ENCODE peak calls at places on chromosomes 1 and 21, in eight cellular contexts. One of them, this sample, is unnamed.

GRCh38 chr1:85411567-85412312 is 53.2 kb downstream of the DDAH1 start:
- DNase-seq in head of caudate nucleus: no peak
- DNase-seq in Caki2: no peak
- DNase-seq in GM12864: no peak
- DNase-seq in astrocyte of the spinal cord: no peak
- DNase-seq in A172: no peak
- DNase-seq in PC-3: no peak
- DNase-seq in midbrain: no peak
- DNase-seq in this sample: no peak

GRCh38 chr1:246338546-246338945 is 168.5 kb downstream of the SMYD3 start:
- DNase-seq in midbrain: no peak
- DNase-seq in astrocyte of the spinal cord: no peak
- DNase-seq in A172: no peak
- DNase-seq in PC-3: no peak
- DNase-seq in GM12864: no peak
- DNase-seq in Caki2: no peak
- DNase-seq in head of caudate nucleus: no peak
- DNase-seq in this sample: no peak

GRCh38 chr1:43719063-43719462 is 11.7 kb downstream of the ST3GAL3 start:
- DNase-seq in PC-3: no peak
- DNase-seq in head of caudate nucleus: no peak
- DNase-seq in astrocyte of the spinal cord: no peak
- DNase-seq in midbrain: no peak
- DNase-seq in Caki2: no peak
- DNase-seq in GM12864: no peak
- DNase-seq in A172: no peak
- DNase-seq in this sample: no peak

GRCh38 chr21:45455321-45456013 is 50.5 kb downstream of the COL18A1 start:
- DNase-seq in midbrain: peak
- DNase-seq in PC-3: peak
- DNase-seq in GM12864: no peak
- DNase-seq in astrocyte of the spinal cord: peak
- DNase-seq in head of caudate nucleus: no peak
- DNase-seq in Caki2: peak
- DNase-seq in A172: peak
- DNase-seq in this sample: no peak

GRCh38 chr1:229669333-229669732 is 43.3 kb downstream of the URB2 start:
- DNase-seq in Caki2: no peak
- DNase-seq in PC-3: no peak
- DNase-seq in astrocyte of the spinal cord: peak
- DNase-seq in GM12864: no peak
- DNase-seq in midbrain: no peak
- DNase-seq in A172: no peak
- DNase-seq in head of caudate nucleus: no peak
- DNase-seq in this sample: no peak

GRCh38 chr1:175385316-175385715 is 192.7 kb upstream of the KIAA0040 start:
- DNase-seq in midbrain: no peak
- DNase-seq in astrocyte of the spinal cord: no peak
- DNase-seq in GM12864: no peak
- DNase-seq in PC-3: peak
- DNase-seq in Caki2: no peak
- DNase-seq in head of caudate nucleus: no peak
- DNase-seq in A172: no peak
- DNase-seq in this sample: no peak

GRCh38 chr1:115041654-115042053 is 12.0 kb downstream of the TSHB start:
- DNase-seq in A172: no peak
- DNase-seq in Caki2: peak
- DNase-seq in PC-3: peak
- DNase-seq in astrocyte of the spinal cord: peak
- DNase-seq in GM12864: no peak
- DNase-seq in head of caudate nucleus: no peak
- DNase-seq in midbrain: no peak
- DNase-seq in this sample: peak

GRCh38 chr1:22557341-22557950 is 5.8 kb upstream of the EPHA8 start:
- DNase-seq in astrocyte of the spinal cord: no peak
- DNase-seq in midbrain: no peak
- DNase-seq in Caki2: no peak
- DNase-seq in GM12864: no peak
- DNase-seq in head of caudate nucleus: no peak
- DNase-seq in A172: no peak
- DNase-seq in PC-3: no peak
- DNase-seq in this sample: no peak

GRCh38 chr1:100496896-100497295 is 41.0 kb upstream of the GPR88 start:
- DNase-seq in Caki2: no peak
- DNase-seq in PC-3: no peak
- DNase-seq in head of caudate nucleus: no peak
- DNase-seq in GM12864: no peak
- DNase-seq in midbrain: no peak
- DNase-seq in A172: no peak
- DNase-seq in astrocyte of the spinal cord: no peak
- DNase-seq in this sample: no peak

GRCh38 chr1:51564124-51564523 is 45.1 kb upstream of the EPS15 start:
- DNase-seq in A172: peak
- DNase-seq in PC-3: peak
- DNase-seq in GM12864: no peak
- DNase-seq in astrocyte of the spinal cord: no peak
- DNase-seq in Caki2: peak
- DNase-seq in head of caudate nucleus: no peak
- DNase-seq in midbrain: no peak
- DNase-seq in this sample: no peak

GRCh38 chr21:42833859-42834729 is 45.2 kb downstream of the WDR4 start:
- DNase-seq in Caki2: no peak
- DNase-seq in PC-3: no peak
- DNase-seq in astrocyte of the spinal cord: no peak
- DNase-seq in A172: no peak
- DNase-seq in midbrain: no peak
- DNase-seq in GM12864: no peak
- DNase-seq in head of caudate nucleus: no peak
- DNase-seq in this sample: no peak

GRCh38 chr1:23122796-23123195 is 45.9 kb downstream of the LUZP1 start:
- DNase-seq in midbrain: no peak
- DNase-seq in head of caudate nucleus: no peak
- DNase-seq in GM12864: no peak
- DNase-seq in A172: no peak
- DNase-seq in Caki2: no peak
- DNase-seq in astrocyte of the spinal cord: no peak
- DNase-seq in PC-3: no peak
- DNase-seq in this sample: no peak

GRCh38 chr1:24277420-24278169 is 41.6 kb upstream of the GRHL3 start:
- DNase-seq in PC-3: peak
- DNase-seq in astrocyte of the spinal cord: peak
- DNase-seq in A172: peak
- DNase-seq in midbrain: no peak
- DNase-seq in GM12864: no peak
- DNase-seq in head of caudate nucleus: no peak
- DNase-seq in Caki2: no peak
- DNase-seq in this sample: no peak

GRCh38 chr21:32238063-32238462 is 40.8 kb downstream of the MIS18A start:
- DNase-seq in midbrain: no peak
- DNase-seq in Caki2: no peak
- DNase-seq in head of caudate nucleus: no peak
- DNase-seq in A172: no peak
- DNase-seq in GM12864: no peak
- DNase-seq in astrocyte of the spinal cord: no peak
- DNase-seq in PC-3: no peak
- DNase-seq in this sample: no peak

GRCh38 chr1:178438432-178438831 is 58.3 kb downstream of the CLEC20A start:
- DNase-seq in midbrain: no peak
- DNase-seq in head of caudate nucleus: no peak
- DNase-seq in PC-3: no peak
- DNase-seq in GM12864: no peak
- DNase-seq in astrocyte of the spinal cord: peak
- DNase-seq in Caki2: no peak
- DNase-seq in A172: no peak
- DNase-seq in this sample: no peak

GRCh38 chr1:101388904-101389546 is 152.2 kb downstream of the S1PR1 start:
- DNase-seq in PC-3: no peak
- DNase-seq in astrocyte of the spinal cord: peak
- DNase-seq in A172: peak
- DNase-seq in head of caudate nucleus: no peak
- DNase-seq in midbrain: no peak
- DNase-seq in GM12864: peak
- DNase-seq in Caki2: no peak
- DNase-seq in this sample: no peak

GRCh38 chr1:152842556-152842955 is at the start of gene LCE6A:
- DNase-seq in head of caudate nucleus: no peak
- DNase-seq in astrocyte of the spinal cord: no peak
- DNase-seq in PC-3: no peak
- DNase-seq in midbrain: no peak
- DNase-seq in A172: no peak
- DNase-seq in Caki2: no peak
- DNase-seq in GM12864: no peak
- DNase-seq in this sample: no peak

GRCh38 chr1:88985033-88985432 is 7.4 kb downstream of the KYAT3 start:
- DNase-seq in astrocyte of the spinal cord: peak
- DNase-seq in head of caudate nucleus: peak
- DNase-seq in PC-3: peak
- DNase-seq in GM12864: no peak
- DNase-seq in A172: peak
- DNase-seq in midbrain: peak
- DNase-seq in Caki2: peak
- DNase-seq in this sample: peak

GRCh38 chr1:46041974-46042373 is 90.5 kb downstream of the PIK3R3 start:
- DNase-seq in astrocyte of the spinal cord: peak
- DNase-seq in Caki2: no peak
- DNase-seq in GM12864: no peak
- DNase-seq in PC-3: no peak
- DNase-seq in head of caudate nucleus: no peak
- DNase-seq in midbrain: no peak
- DNase-seq in A172: no peak
- DNase-seq in this sample: no peak

GRCh38 chr1:201486158-201486557 is 17.2 kb upstream of the PHLDA3 start:
- DNase-seq in midbrain: no peak
- DNase-seq in head of caudate nucleus: no peak
- DNase-seq in Caki2: no peak
- DNase-seq in A172: no peak
- DNase-seq in GM12864: no peak
- DNase-seq in astrocyte of the spinal cord: no peak
- DNase-seq in PC-3: no peak
- DNase-seq in this sample: no peak

GRCh38 chr1:176785810-176786209 is 322.8 kb downstream of the PAPPA2 start:
- DNase-seq in GM12864: no peak
- DNase-seq in head of caudate nucleus: no peak
- DNase-seq in Caki2: no peak
- DNase-seq in PC-3: no peak
- DNase-seq in astrocyte of the spinal cord: no peak
- DNase-seq in midbrain: no peak
- DNase-seq in A172: no peak
- DNase-seq in this sample: no peak

GRCh38 chr21:32806810-32807386 is 35.3 kb upstream of the PAXBP1 start:
- DNase-seq in Caki2: no peak
- DNase-seq in PC-3: no peak
- DNase-seq in astrocyte of the spinal cord: peak
- DNase-seq in head of caudate nucleus: no peak
- DNase-seq in midbrain: no peak
- DNase-seq in A172: peak
- DNase-seq in GM12864: no peak
- DNase-seq in this sample: no peak

GRCh38 chr1:35470964-35471613 is 86.1 kb downstream of the KIAA0319L start:
- DNase-seq in PC-3: no peak
- DNase-seq in midbrain: no peak
- DNase-seq in Caki2: no peak
- DNase-seq in GM12864: no peak
- DNase-seq in A172: no peak
- DNase-seq in astrocyte of the spinal cord: no peak
- DNase-seq in head of caudate nucleus: no peak
- DNase-seq in this sample: no peak

GRCh38 chr1:68103006-68103545 is 52.6 kb upstream of the DIRAS3 start:
- DNase-seq in PC-3: no peak
- DNase-seq in A172: no peak
- DNase-seq in midbrain: no peak
- DNase-seq in astrocyte of the spinal cord: no peak
- DNase-seq in GM12864: no peak
- DNase-seq in head of caudate nucleus: no peak
- DNase-seq in Caki2: no peak
- DNase-seq in this sample: no peak

GRCh38 chr1:186843931-186844330 is 15.2 kb downstream of the PLA2G4A start:
- DNase-seq in GM12864: no peak
- DNase-seq in A172: no peak
- DNase-seq in head of caudate nucleus: no peak
- DNase-seq in Caki2: no peak
- DNase-seq in astrocyte of the spinal cord: no peak
- DNase-seq in PC-3: no peak
- DNase-seq in midbrain: no peak
- DNase-seq in this sample: no peak

GRCh38 chr1:211830055-211830329 is 571 bp downstream of the LPGAT1 start:
- DNase-seq in Caki2: no peak
- DNase-seq in GM12864: no peak
- DNase-seq in PC-3: no peak
- DNase-seq in head of caudate nucleus: no peak
- DNase-seq in A172: no peak
- DNase-seq in astrocyte of the spinal cord: no peak
- DNase-seq in midbrain: no peak
- DNase-seq in this sample: no peak

GRCh38 chr21:33360281-33360680 is 35.5 kb downstream of the IFNAR1 start:
- DNase-seq in PC-3: peak
- DNase-seq in astrocyte of the spinal cord: peak
- DNase-seq in A172: peak
- DNase-seq in head of caudate nucleus: no peak
- DNase-seq in midbrain: no peak
- DNase-seq in GM12864: no peak
- DNase-seq in Caki2: no peak
- DNase-seq in this sample: no peak

GRCh38 chr21:18164483-18164882 is 80.2 kb upstream of the CHODL start:
- DNase-seq in head of caudate nucleus: no peak
- DNase-seq in Caki2: no peak
- DNase-seq in A172: no peak
- DNase-seq in PC-3: no peak
- DNase-seq in midbrain: no peak
- DNase-seq in astrocyte of the spinal cord: no peak
- DNase-seq in GM12864: no peak
- DNase-seq in this sample: no peak

GRCh38 chr1:205226868-205227583 is 720 bp upstream of the TMCC2 start:
- DNase-seq in astrocyte of the spinal cord: peak
- DNase-seq in GM12864: no peak
- DNase-seq in Caki2: peak
- DNase-seq in head of caudate nucleus: peak
- DNase-seq in midbrain: no peak
- DNase-seq in A172: peak
- DNase-seq in PC-3: peak
- DNase-seq in this sample: peak

GRCh38 chr21:37358392-37358791 is 8.2 kb upstream of the DYRK1A start:
- DNase-seq in midbrain: no peak
- DNase-seq in Caki2: no peak
- DNase-seq in A172: no peak
- DNase-seq in GM12864: no peak
- DNase-seq in head of caudate nucleus: no peak
- DNase-seq in PC-3: no peak
- DNase-seq in astrocyte of the spinal cord: no peak
- DNase-seq in this sample: no peak

GRCh38 chr1:54806931-54807611 is 5.9 kb upstream of the TTC22 start:
- DNase-seq in Caki2: peak
- DNase-seq in A172: peak
- DNase-seq in astrocyte of the spinal cord: no peak
- DNase-seq in head of caudate nucleus: no peak
- DNase-seq in GM12864: no peak
- DNase-seq in PC-3: peak
- DNase-seq in midbrain: no peak
- DNase-seq in this sample: peak

GRCh38 chr1:245262876-245263625 is 108.3 kb downstream of the KIF26B start:
- DNase-seq in astrocyte of the spinal cord: no peak
- DNase-seq in A172: no peak
- DNase-seq in midbrain: no peak
- DNase-seq in GM12864: no peak
- DNase-seq in PC-3: no peak
- DNase-seq in head of caudate nucleus: no peak
- DNase-seq in Caki2: peak
- DNase-seq in this sample: no peak

GRCh38 chr1:85495556-85495955 is 30.6 kb upstream of the DDAH1 start:
- DNase-seq in PC-3: peak
- DNase-seq in A172: peak
- DNase-seq in midbrain: no peak
- DNase-seq in Caki2: peak
- DNase-seq in GM12864: no peak
- DNase-seq in head of caudate nucleus: no peak
- DNase-seq in astrocyte of the spinal cord: peak
- DNase-seq in this sample: peak

This sample was measured in LoVo.